ENCODE peak calls at places on chromosome 21, in five cellular contexts. Q is Calu3; K is NB4; N is IMR-90; C is CD8-positive, alpha-beta T cell. U is an unnamed sample.

GRCh38 chr21:32772281-32773047 is 909 bp upstream of the PAXBP1 start:
- DNase-seq in C (peak; percentile 53), Q (peak; percentile 7), K (peak; percentile 49), N (peak; percentile 20), U (no peak)

GRCh38 chr21:38507374-38507942 is 9.2 kb upstream of the ERG start:
- DNase-seq in K (no peak), N (no peak), Q (no peak), C (no peak), U (no peak)

GRCh38 chr21:38171723-38172344 is 85.0 kb upstream of the KCNJ15 start:
- DNase-seq in C (no peak), Q (peak; percentile 35), K (peak; percentile 5), N (peak; percentile 45), U (no peak)

GRCh38 chr21:14734191-14734590 is 188.1 kb upstream of the SAMSN1 start:
- DNase-seq in Q (no peak), K (peak; percentile 43), N (no peak), C (no peak), U (no peak)

GRCh38 chr21:26007911-26008579 is 162.5 kb downstream of the APP start:
- DNase-seq in K (no peak), N (peak; percentile 24), C (no peak), Q (no peak), U (no peak)

GRCh38 chr21:17348849-17349248 is 164.0 kb upstream of the CXADR start:
- DNase-seq in K (no peak), C (no peak), N (no peak), Q (no peak), U (no peak)

GRCh38 chr21:38821959-38822682 is 16.4 kb downstream of the ETS2 start:
- DNase-seq in C (no peak), K (no peak), Q (no peak), N (no peak), U (no peak)

GRCh38 chr21:29892379-29892778 is 47.4 kb downstream of the GRIK1 start:
- DNase-seq in C (no peak), K (no peak), Q (no peak), N (no peak), U (no peak)

GRCh38 chr21:29938968-29939858 is 583 bp downstream of the GRIK1 start:
- DNase-seq in N (no peak), K (no peak), Q (no peak), C (no peak), U (no peak)

GRCh38 chr21:28752131-28752530 is 240.5 kb downstream of the LTN1 start:
- DNase-seq in C (no peak), N (no peak), K (no peak), Q (no peak), U (no peak)

GRCh38 chr21:17003763-17004373 is 509.0 kb upstream of the CXADR start:
- DNase-seq in K (no peak), C (no peak), N (peak; percentile 3), Q (no peak), U (no peak)

GRCh38 chr21:23398726-23399125 is 2208.6 kb downstream of the MRPL39 start:
- DNase-seq in K (no peak), N (no peak), Q (no peak), C (no peak), U (no peak)

DNA sequence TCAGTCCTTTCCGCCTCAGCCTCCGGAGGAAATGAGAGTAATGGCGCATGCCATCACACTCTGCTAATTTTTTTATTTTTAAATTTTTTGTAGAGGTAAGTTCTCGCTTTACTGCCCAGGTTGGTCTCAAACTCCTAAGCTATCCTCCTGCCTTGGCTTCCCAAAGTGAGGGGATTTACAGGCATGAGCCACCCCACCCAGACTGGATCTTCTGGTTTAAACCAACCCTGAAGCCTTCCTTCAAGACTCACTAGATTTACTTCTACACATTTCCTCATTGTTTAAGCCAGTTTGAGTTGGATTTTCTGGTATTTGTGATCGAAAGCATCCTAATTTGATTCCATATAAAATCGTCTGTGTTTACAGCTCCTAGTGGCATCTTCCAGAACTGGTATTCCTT is 23.1 kb upstream of the SCAF4 start:
- DNase-seq in N (no peak), Q (no peak), C (no peak), K (no peak), U (no peak)
- TF ChIP-seq CTCF in N (no peak), Q (no peak), C (no peak), K (no peak), U (no peak)

GRCh38 chr21:37118187-37118826 is 45.3 kb downstream of the TTC3 start:
- DNase-seq in N (no peak), K (no peak), C (no peak), Q (no peak), U (no peak)

GRCh38 chr21:37117204-37117603 is 44.1 kb downstream of the TTC3 start:
- DNase-seq in K (no peak), N (no peak), Q (no peak), C (no peak), U (no peak)

DNA sequence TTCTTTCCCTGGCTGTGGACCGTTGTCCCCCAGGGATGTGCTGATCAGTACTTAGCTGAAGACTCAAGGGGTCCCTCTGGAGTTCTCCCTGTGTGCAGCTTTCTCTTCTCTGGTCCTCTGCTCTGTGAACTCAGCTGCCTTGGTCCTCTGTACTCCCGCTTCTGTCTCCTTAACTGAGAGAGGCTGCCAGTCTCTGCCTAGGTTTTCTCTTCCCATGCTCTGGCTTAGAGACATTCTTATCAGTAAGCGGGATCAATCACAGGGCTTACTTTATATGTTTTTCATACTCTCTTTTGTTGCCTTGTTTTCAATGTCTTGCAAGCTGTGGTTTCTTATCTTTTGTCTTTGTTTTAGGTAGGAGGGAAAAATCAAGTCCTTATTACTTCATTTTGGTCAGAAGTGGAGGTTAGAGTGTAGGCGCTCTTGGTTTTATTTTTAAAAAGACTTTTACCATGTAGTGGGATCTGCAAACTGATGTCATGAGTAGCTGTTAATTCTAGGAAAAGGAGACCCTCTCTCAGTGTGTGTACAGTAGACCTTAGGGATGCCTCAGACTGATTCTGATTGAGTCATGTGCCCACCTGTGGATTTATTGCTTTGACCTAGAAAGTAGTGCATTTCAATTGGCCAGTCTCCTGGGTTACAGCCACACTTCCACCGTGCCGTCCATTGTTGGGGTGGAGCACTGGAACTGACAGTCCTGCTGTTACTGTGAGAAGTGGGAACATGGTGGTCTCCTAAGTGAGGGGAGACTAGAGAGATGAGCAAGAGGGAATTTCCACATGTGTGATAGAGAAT is 46.6 kb downstream of the TTC3 start:
- DNase-seq in N (no peak), Q (no peak), K (peak; percentile 1), C (no peak), U (no peak)
- TF ChIP-seq CTCF in N (no peak), Q (no peak), K (no peak), C (no peak), U (no peak)

GRCh38 chr21:44842087-44842486 is 24.2 kb upstream of the SUMO3 start:
- DNase-seq in K (no peak), N (no peak), Q (no peak), C (no peak), U (no peak)
- TF ChIP-seq CTCF in K (no peak), N (no peak), Q (no peak), C (no peak), U (no peak)

DNA sequence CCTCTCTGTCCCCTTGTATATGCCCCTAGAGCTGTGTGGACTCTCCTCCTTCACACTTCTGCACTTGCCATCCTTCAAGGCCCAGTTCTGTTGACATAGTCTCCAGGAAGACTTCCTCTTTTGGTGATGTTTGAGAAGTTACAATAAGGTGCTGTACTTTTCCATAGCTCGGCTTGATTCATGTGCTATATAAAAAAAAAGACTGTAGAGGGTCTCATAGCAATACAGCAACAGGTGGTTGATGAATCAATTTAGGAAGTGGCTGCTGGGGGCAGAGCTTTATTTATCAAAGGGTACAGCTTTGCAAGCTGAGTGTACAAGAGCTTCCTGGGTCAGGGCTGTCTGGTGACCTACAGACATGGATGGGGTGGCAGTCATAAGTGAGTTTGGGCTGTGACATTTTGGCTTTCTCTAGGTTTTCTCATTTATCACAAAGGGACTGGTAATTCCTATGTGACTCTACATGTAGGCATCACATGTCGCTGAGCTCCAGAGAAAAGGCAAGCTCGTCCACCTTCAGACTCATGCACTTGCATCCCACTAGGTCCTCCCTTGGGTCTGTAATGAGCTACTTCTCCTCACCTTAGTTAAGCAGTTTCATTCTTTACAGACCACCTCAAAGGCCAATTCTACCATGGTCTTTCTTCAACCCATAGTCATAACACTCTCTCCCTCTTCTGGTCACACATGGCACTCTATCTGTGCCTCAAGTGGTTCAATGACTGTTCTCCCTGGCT is 102.5 kb downstream of the RUNX1 start:
- DNase-seq in C (no peak), N (no peak), Q (no peak), K (peak; percentile 53), U (no peak)
- TF ChIP-seq CTCF in C (no peak), N (peak; percentile 23), Q (no peak), K (no peak), U (no peak)

DNA sequence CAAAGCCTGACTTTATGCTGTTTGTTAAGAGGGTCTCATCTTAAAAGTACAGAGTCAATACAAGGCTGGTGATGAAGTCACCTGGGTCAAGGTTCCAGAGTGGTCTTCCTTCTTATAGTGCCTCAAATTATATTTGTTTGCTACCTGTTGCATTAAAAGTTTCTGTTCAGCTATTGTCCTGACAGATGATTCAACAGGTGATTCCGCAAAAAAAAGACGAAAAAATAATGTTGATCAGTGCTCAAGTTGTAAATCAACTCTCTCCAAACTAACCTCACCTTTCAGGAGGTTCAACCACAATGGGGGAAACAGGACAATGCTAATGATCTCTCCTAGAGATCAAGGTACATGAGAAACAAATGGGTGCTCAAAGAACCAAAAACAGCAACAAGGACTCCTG is 35.7 kb downstream of the HSF2BP start:
- DNase-seq in K (no peak), C (no peak), Q (no peak), N (no peak), U (no peak)
- TF ChIP-seq CTCF in K (no peak), C (no peak), Q (no peak), N (no peak), U (no peak)

DNA sequence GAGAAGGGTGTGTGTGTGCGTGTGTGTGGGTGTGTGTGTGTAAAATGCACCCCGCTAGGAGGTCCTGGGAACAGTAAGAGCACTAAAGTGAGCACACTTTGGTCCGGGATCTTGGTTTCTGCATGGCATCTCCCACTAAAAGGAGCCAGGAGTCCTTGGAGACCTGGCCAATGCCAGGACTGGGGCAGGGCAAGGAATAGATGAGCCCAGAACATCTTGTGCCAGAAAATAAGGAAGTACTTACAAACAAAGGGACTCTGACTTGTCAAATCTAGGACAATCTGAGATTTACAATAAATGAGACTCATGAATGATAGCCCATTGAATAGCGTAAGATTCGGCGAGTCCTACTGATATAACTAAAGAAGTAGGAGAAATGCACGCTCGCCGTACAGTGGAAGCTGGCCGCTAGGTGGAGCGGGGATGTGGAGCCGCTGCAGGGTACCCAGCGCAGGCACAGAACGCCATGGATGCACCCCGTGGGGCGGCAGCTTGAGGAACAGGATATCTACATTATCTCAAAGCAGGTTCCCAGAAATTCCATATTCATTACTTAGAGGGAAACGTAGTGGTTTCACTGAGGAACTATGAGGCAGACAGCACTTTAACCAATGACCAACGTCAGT is 7.1 kb downstream of the SLC37A1 start:
- DNase-seq in N (no peak), Q (no peak), C (no peak), K (no peak), U (no peak)
- TF ChIP-seq CTCF in N (no peak), Q (no peak), C (no peak), K (no peak), U (no peak)

U was measured in activated B cell treated with CpG ODN at 0.5 μM for 24 hours.